ENCODE peak calls at places on chromosomes 6 and 20, in six cellular contexts. W is AG04449, F is cardiac fibroblast, N is adrenal gland, P is prostate gland, R is fibroblast of mammary gland. O is an unnamed sample.

GRCh38 chr20:47647994-47648393 is 137.3 kb downstream of the SULF2 start:
- DNase-seq in W (no peak), F (no peak), N (no peak), P (no peak), R (no peak), O (no peak)

GRCh38 chr6:14194483-14194882 is 76.9 kb downstream of the CD83 start:
- DNase-seq in W (no peak), F (no peak), N (no peak), P (no peak), R (no peak), O (no peak)

GRCh38 chr6:154914288-154914687 is 80.8 kb upstream of the TIAM2 start:
- DNase-seq in W (no peak), F (no peak), N (no peak), P (no peak), R (no peak), O (no peak)

GRCh38 chr20:16271450-16271849 is 301.8 kb downstream of the KIF16B start:
- DNase-seq in W (no peak), F (no peak), N (no peak), P (no peak), R (no peak), O (no peak)

GRCh38 chr6:153392156-153392555 is 261.1 kb upstream of the RGS17 start:
- DNase-seq in W (no peak), F (no peak), N (no peak), P (no peak), R (peak; percentile 3), O (no peak)

GRCh38 chr6:128244751-128245405 is 275.5 kb downstream of the PTPRK start:
- DNase-seq in W (no peak), F (peak; percentile 17), N (no peak), P (no peak), R (no peak), O (no peak)

GRCh38 chr6:116773886-116774285 is 8.4 kb upstream of the FAM162B start:
- DNase-seq in W (no peak), F (no peak), N (no peak), P (no peak), R (no peak), O (no peak)

GRCh38 chr20:22511943-22512910 is 72.1 kb downstream of the FOXA2 start:
- DNase-seq in W (no peak), F (peak; percentile 3), N (no peak), P (peak; percentile 40), R (no peak), O (no peak)

GRCh38 chr6:34146801-34147592 is 1.1 kb upstream of the GRM4 start:
- DNase-seq in W (no peak), F (peak; percentile 40), N (no peak), P (no peak), R (peak; percentile 54), O (no peak)

GRCh38 chr20:62411479-62412193 is 4.6 kb upstream of the CABLES2 start:
- DNase-seq in W (no peak), F (no peak), N (no peak), P (no peak), R (no peak), O (no peak)

GRCh38 chr6:113623124-113623523 is 234.0 kb upstream of the MARCKS start:
- DNase-seq in W (no peak), F (no peak), N (no peak), P (no peak), R (peak; percentile 58), O (no peak)

GRCh38 chr6:112179631-112180030 is 74.7 kb downstream of the LAMA4 start:
- DNase-seq in W (no peak), F (no peak), N (no peak), P (no peak), R (peak; percentile 35), O (no peak)

GRCh38 chr6:135909737-135910387 is 58.4 kb downstream of the PDE7B start:
- DNase-seq in W (no peak), F (peak; percentile 59), N (peak; percentile 45), P (peak; percentile 31), R (peak; percentile 71), O (peak; percentile 20)

GRCh38 chr20:2470051-2470431 is 548 bp downstream of the SNRPB start:
- DNase-seq in W (no peak), F (peak; percentile 59), N (peak; percentile 60), P (peak; percentile 35), R (peak; percentile 62), O (no peak)

GRCh38 chr6:157550114-157550989 is 169.4 kb downstream of the ZDHHC14 start:
- DNase-seq in W (no peak), F (no peak), N (no peak), P (no peak), R (no peak), O (no peak)

GRCh38 chr6:37965964-37966676 is 146.6 kb downstream of the ZFAND3 start:
- DNase-seq in W (no peak), F (peak; percentile 13), N (no peak), P (no peak), R (peak; percentile 57), O (no peak)

DNA sequence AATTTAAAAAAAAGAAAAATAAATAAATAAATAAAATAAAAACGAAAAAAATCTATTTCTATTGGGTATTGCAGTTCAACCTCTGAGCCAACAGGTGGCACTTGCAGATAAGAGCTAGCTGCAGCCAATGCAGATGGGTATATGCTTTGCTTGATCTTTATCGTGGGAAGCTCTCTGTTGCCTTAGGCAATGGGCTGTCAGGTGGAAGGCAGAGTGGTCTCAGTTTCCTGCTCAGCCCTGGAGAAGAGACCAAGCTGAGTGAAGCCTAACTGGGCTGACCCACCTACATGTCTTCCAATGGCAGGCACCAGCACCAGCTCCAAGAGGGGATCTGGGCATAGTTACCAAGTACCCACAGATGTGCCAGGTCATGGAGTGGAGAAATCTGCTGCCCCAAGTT is 95.0 kb downstream of the AK9 start:
- DNase-seq in W (peak; percentile 19), F (peak; percentile 37), N (peak; percentile 19), P (no peak), R (peak; percentile 60), O (no peak)
- TF ChIP-seq CTCF in W (peak; percentile 64), F (peak; percentile 61), N (no peak), P (no peak), R (peak; percentile 64), O (peak; percentile 37)

GRCh38 chr6:1608222-1608975 is 1.3 kb upstream of the FOXC1 start:
- DNase-seq in W (no peak), F (no peak), N (no peak), P (no peak), R (no peak), O (no peak)

GRCh38 chr6:1606533-1607235 is 3.0 kb upstream of the FOXC1 start:
- DNase-seq in W (no peak), F (no peak), N (no peak), P (no peak), R (no peak), O (no peak)

GRCh38 chr6:1608976-1609661 is 596 bp upstream of the FOXC1 start:
- DNase-seq in W (no peak), F (no peak), N (no peak), P (no peak), R (no peak), O (no peak)

GRCh38 chr6:1607236-1607556 is 2.5 kb upstream of the FOXC1 start:
- DNase-seq in W (no peak), F (no peak), N (no peak), P (no peak), R (no peak), O (no peak)

DNA sequence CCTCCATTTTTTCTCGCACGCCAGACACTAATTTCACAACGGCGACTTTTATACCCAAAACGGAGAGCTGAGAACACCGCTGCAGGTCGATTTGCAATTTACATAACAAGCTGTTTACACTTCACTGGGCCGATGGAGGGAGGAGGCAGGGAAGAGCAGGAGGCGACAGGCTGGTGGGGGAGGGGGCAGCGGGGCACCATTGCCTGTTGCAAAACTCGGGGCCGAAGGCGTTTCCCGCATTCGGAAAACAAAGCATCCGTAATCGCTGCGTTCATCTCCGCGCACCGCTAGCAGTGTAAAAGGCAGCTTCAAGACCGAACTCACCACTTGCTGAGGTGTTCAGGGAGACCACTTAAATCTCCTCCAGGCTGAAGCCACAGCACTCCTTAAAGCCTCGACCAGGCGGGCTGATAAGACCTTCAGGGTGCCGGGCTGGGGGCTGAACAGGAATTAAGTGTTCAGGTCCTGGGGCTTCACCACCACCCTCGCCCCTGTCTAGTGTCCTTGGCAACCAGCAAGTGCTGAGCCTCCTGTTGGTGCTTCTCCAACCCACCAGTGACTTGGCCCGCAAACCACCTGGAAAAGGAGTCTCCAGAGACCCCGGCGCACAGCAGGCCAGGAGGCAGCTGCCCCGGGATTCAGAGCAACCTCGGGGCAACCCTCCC is 2.0 kb upstream of the FOXC1 start:
- DNase-seq in W (no peak), F (no peak), N (no peak), P (no peak), R (no peak), O (no peak)
- H3K4me3 ChIP-seq in W (no peak overlapping the region), F (no peak overlapping the region), N (no peak overlapping the region), P (no peak overlapping the region), R (no peak overlapping the region), O (no peak overlapping the region)

DNA sequence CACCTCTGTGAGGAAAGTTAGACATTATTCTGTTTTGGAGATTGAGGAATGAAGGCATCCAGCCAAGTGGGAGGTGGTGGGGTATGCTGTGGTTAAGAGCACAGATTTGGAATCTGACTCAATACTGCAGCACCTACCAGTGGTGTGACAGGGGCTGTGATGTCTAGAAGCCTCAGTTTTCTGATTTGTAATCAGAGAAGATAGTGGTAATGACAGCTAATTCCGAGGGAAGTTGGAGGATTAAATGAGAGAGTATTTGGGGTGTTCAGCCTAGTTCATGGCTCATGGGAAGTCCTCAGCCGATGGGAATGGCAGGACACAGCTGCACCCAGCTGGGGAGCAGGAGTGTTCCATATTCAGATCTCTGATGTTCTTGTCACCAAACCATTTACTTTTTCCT is 9.2 kb downstream of the SLC9A8 start:
- DNase-seq in W (no peak), F (peak; percentile 77), N (peak; percentile 44), P (no peak), R (peak; percentile 53), O (peak; percentile 11)
- TF ChIP-seq CTCF in W (peak; percentile 46), F (peak; percentile 39), N (no peak), P (no peak), R (peak; percentile 34), O (peak; percentile 17)

GRCh38 chr6:42042108-42042507 is 8.2 kb upstream of the TAF8 start:
- DNase-seq in W (no peak), F (no peak), N (no peak), P (no peak), R (no peak), O (no peak)

GRCh38 chr6:42045538-42046460 is 4.5 kb upstream of the TAF8 start:
- DNase-seq in W (no peak), F (peak; percentile 93), N (peak; percentile 92), P (peak; percentile 97), R (peak; percentile 91), O (no peak)

GRCh38 chr6:42046491-42047219 is 3.7 kb upstream of the TAF8 start:
- DNase-seq in W (no peak), F (peak; percentile 73), N (no peak), P (peak; percentile 14), R (peak; percentile 77), O (no peak)

GRCh38 chr6:42041131-42042055 is 8.9 kb upstream of the TAF8 start:
- DNase-seq in W (no peak), F (peak; percentile 64), N (no peak), P (no peak), R (no peak), O (no peak)

DNA sequence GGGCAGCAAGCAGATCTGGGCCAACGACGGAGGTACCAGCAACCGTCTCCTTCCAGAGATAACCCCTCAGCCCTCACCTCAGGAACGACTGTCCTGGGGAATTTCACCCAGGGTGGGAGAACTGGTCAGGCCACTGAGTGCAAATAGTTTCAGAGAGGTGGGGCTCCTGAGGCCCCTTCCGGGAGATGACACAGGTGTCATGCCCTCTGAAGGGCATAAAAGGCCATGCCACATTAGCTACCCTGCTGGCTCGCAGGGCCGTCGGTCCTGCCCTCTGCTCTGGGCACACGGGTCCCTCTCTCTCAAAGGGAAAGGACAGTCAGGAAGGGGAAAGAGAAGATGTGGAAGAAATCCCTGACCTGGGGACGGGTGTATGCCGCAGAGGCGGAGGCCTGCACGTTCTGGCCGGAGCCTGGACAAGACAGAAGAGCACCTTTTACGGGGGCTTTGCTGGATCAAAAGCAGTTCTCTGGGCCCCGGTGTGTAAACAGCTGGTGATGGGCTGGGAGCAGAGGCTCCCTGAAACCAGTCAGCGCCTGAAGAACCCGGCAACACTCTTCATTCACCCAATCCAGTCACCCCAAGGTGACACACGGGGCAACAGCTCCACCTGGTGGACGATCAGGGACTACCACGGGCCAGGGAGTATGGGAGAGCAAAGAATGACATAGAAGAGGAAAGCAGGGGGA is 6.4 kb upstream of the TAF8 start:
- DNase-seq in W (no peak), F (peak; percentile 87), N (peak; percentile 95), P (peak; percentile 81), R (peak; percentile 86), O (peak; percentile 60)
- H3K4me3 ChIP-seq in W (no peak overlapping the region), F (no peak overlapping the region), N (no peak overlapping the region), P (no peak overlapping the region), R (no peak overlapping the region), O (no peak overlapping the region)

O was measured in HFF-Myc.